ENCODE peak calls at places on chromosome 13, in six cellular contexts. E, Z, R, I, J and L are unnamed samples.

GRCh38 chr13:32330438-32330837 is 15.1 kb downstream of the BRCA2 start:
- DNase-seq in E (peak; percentile 71), Z (no peak), R (no peak), I (no peak), J (no peak), L (no peak)

GRCh38 chr13:39554371-39554770 is 48.6 kb downstream of the LHFPL6 start:
- DNase-seq in E (no peak), Z (no peak), R (no peak), I (no peak), J (no peak), L (no peak)

GRCh38 chr13:73334459-73334858 is 275.7 kb downstream of the KLF5 start:
- DNase-seq in E (no peak), Z (no peak), R (no peak), I (no peak), J (no peak), L (no peak)

GRCh38 chr13:104008571-104009435 is 942.6 kb upstream of the SLC10A2 start:
- DNase-seq in E (peak; percentile 90), Z (no peak), R (no peak), I (no peak), J (no peak), L (peak; percentile 92)

GRCh38 chr13:41842029-41842428 is 118.9 kb downstream of the VWA8 start:
- DNase-seq in E (peak; percentile 38), Z (no peak), R (no peak), I (no peak), J (no peak), L (peak; percentile 51)

GRCh38 chr13:75959861-75960481 is 323.8 kb downstream of the LMO7 start:
- DNase-seq in E (no peak), Z (no peak), R (no peak), I (no peak), J (no peak), L (no peak)

GRCh38 chr13:85445534-85445933 is 353.7 kb downstream of the SLITRK6 start:
- DNase-seq in E (no peak), Z (no peak), R (no peak), I (no peak), J (no peak), L (no peak)

GRCh38 chr13:30466358-30466714 is 600 bp upstream of the HMGB1 start:
- DNase-seq in E (peak; percentile 60), Z (no peak), R (no peak), I (no peak), J (no peak), L (no peak)

GRCh38 chr13:43804461-43805070 is 17.8 kb upstream of the ENOX1 start:
- DNase-seq in E (peak; percentile 78), Z (peak; percentile 13), R (peak; percentile 55), I (peak; percentile 8), J (peak; percentile 39), L (peak; percentile 83)

GRCh38 chr13:77230560-77230959 is 96.3 kb downstream of the MYCBP2 start:
- DNase-seq in E (no peak), Z (no peak), R (no peak), I (no peak), J (no peak), L (no peak)

GRCh38 chr13:51838235-51838846 is 6.6 kb downstream of the TMEM272 start:
- DNase-seq in E (peak; percentile 65), Z (no peak), R (no peak), I (no peak), J (no peak), L (no peak)

GRCh38 chr13:76029088-76029487 is 393.0 kb downstream of the LMO7 start:
- DNase-seq in E (no peak), Z (no peak), R (no peak), I (no peak), J (no peak), L (no peak)

GRCh38 chr13:112071011-112071901 is 4.3 kb downstream of the SOX1 start:
- DNase-seq in E (no peak), Z (no peak), R (no peak), I (no peak), J (no peak), L (no peak)

GRCh38 chr13:96822900-96823299 is 171.4 kb downstream of the OXGR1 start:
- DNase-seq in E (no peak), Z (no peak), R (peak; percentile 54), I (peak; percentile 12), J (peak; percentile 50), L (peak; percentile 9)

GRCh38 chr13:112062619-112063308 is 4.2 kb upstream of the SOX1 start:
- DNase-seq in E (no peak), Z (no peak), R (no peak), I (peak; percentile 11), J (no peak), L (no peak)

GRCh38 chr13:30119476-30119875 is 187.9 kb downstream of the KATNAL1 start:
- DNase-seq in E (peak; percentile 64), Z (no peak), R (no peak), I (no peak), J (no peak), L (no peak)

GRCh38 chr13:50387124-50387581 is 371.9 kb downstream of the KCNRG start:
- DNase-seq in E (peak; percentile 42), Z (no peak), R (no peak), I (peak; percentile 25), J (peak; percentile 25), L (no peak)

GRCh38 chr13:57630661-57631606 is 610 bp upstream of the PCDH17 start:
- DNase-seq in E (no peak), Z (no peak), R (no peak), I (no peak), J (no peak), L (peak; percentile 50)

GRCh38 chr13:84130739-84131138 is 248.5 kb upstream of the SLITRK1 start:
- DNase-seq in E (no peak), Z (no peak), R (no peak), I (no peak), J (no peak), L (no peak)

GRCh38 chr13:102122147-102122546 is 279.7 kb downstream of the FGF14 start:
- DNase-seq in E (no peak), Z (no peak), R (no peak), I (no peak), J (no peak), L (no peak)

GRCh38 chr13:35514801-35515502 is 38.5 kb upstream of the MAB21L1 start:
- DNase-seq in E (no peak), Z (no peak), R (no peak), I (no peak), J (no peak), L (no peak)

GRCh38 chr13:99151516-99151915 is 49.1 kb upstream of the UBAC2 start:
- DNase-seq in E (peak; percentile 41), Z (no peak), R (peak; percentile 23), I (peak; percentile 54), J (no peak), L (no peak)

GRCh38 chr13:107441279-107441678 is 774.1 kb downstream of the LIG4 start:
- DNase-seq in E (peak; percentile 89), Z (no peak), R (no peak), I (no peak), J (no peak), L (no peak)

GRCh38 chr13:43268632-43269031 is 245.2 kb downstream of the DNAJC15 start:
- DNase-seq in E (no peak), Z (no peak), R (no peak), I (no peak), J (no peak), L (no peak)

GRCh38 chr13:113604186-113604585 is 19.6 kb downstream of the TFDP1 start:
- DNase-seq in E (no peak), Z (no peak), R (no peak), I (no peak), J (no peak), L (no peak)

GRCh38 chr13:30153871-30154426 is 153.4 kb downstream of the KATNAL1 start:
- DNase-seq in E (peak; percentile 31), Z (no peak), R (no peak), I (no peak), J (no peak), L (no peak)

GRCh38 chr13:73542446-73542845 is 483.6 kb downstream of the KLF5 start:
- DNase-seq in E (no peak), Z (no peak), R (no peak), I (no peak), J (no peak), L (no peak)

GRCh38 chr13:25978961-25979360 is 72.9 kb downstream of the SHISA2 start:
- DNase-seq in E (no peak), Z (no peak), R (no peak), I (no peak), J (no peak), L (no peak)

GRCh38 chr13:24692541-24692940 is 12.3 kb downstream of the ATP12A start:
- DNase-seq in E (peak; percentile 8), Z (no peak), R (no peak), I (no peak), J (no peak), L (no peak)

GRCh38 chr13:30191491-30192100 is 115.8 kb downstream of the KATNAL1 start:
- DNase-seq in E (peak; percentile 54), Z (no peak), R (no peak), I (no peak), J (no peak), L (no peak)

GRCh38 chr13:56864451-56864850 is 276.3 kb upstream of the PRR20A start:
- DNase-seq in E (no peak), Z (no peak), R (no peak), I (no peak), J (no peak), L (peak; percentile 91)

GRCh38 chr13:110306960-110307696 is at the start of the genes COL4A1 and COL4A2:
- DNase-seq in E (peak; percentile 77), Z (no peak), R (no peak), I (no peak), J (no peak), L (peak; percentile 66)
- TF ChIP-seq POLR2A in E (peak; percentile 99), Z (no peak), R (no peak), I (no peak), J (no peak), L (peak; percentile 92)

DNA sequence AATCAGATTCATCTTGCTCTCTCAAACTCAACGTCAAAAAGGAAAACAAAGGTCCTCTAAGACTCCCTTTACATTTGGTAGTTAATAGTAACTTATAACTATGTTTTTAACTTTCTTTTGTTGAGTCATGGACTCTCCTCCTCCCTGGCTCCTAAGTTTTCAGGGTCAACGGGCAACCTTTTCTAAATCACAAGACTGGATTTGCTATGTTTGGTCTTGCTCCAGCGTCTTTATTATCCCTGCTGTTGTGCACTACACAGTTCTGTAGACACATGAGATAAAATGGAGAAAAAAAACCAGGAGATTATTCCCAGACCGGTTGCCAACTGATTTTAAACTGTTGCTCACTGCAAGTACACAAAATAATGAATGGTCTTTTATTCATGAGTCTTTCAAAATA is 1.9 kb upstream of the ITM2B start:
- DNase-seq in E (no peak), Z (no peak), R (no peak), I (no peak), J (no peak), L (peak; percentile 60)
- H3K9ac ChIP-seq in E (no peak overlapping the region), Z (no peak overlapping the region), R (no peak overlapping the region), I (no peak overlapping the region), J (peak overlapping the region; percentile 35), L (no peak overlapping the region)

DNA sequence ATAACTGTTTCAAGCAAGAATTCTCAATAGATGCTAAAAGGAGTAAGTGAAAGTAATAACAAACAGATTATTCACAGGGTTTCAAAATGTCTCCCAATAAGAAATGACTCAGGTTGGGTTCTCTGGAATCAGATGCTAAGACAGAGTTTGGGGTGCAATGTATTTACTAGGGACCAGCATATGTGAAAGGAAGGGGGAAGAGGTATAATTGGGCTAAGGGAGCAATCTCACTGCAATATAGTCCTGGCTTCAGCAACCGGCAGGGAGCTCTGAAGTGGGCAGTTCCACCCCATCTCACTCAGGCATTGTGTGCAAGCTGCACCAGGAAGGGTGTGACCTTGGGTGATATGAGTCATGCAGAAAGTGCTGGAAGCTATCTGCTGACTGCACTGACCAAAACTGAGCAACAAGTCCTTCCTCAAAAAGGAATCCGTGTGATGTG is 23.4 kb downstream of the ZDHHC20 start:
- DNase-seq in E (peak; percentile 89), Z (peak; percentile 63), R (peak; percentile 87), I (peak; percentile 51), J (peak; percentile 71), L (peak; percentile 85)
- TF ChIP-seq POLR2A in E (no peak), Z (no peak), R (no peak), I (no peak), J (no peak), L (no peak)

GRCh38 chr13:79648191-79648590 is 167.2 kb downstream of the NDFIP2 start:
- DNase-seq in E (no peak), Z (no peak), R (no peak), I (no peak), J (no peak), L (no peak)
- H3K9ac ChIP-seq in E (no peak overlapping the region), Z (no peak overlapping the region), R (no peak overlapping the region), I (no peak overlapping the region), J (no peak overlapping the region), L (no peak overlapping the region)